ENCODE peak calls at places on chromosomes 7 and 10, in seven cellular contexts. T, Y, K, M, C, E and N are unnamed samples.

GRCh38 chr7:50530771-50531170 is 34.4 kb downstream of the DDC start:
- DNase-seq in C (no peak), T (no peak), E (no peak), Y (no peak), K (no peak), M (no peak), N (no peak)

GRCh38 chr10:127935115-127935561 is 28.2 kb downstream of the PTPRE start:
- DNase-seq in Y (no peak), M (no peak), K (no peak), C (peak), E (no peak), T (no peak), N (no peak)

GRCh38 chr7:137354361-137354760 is 10.8 kb upstream of the PTN start:
- DNase-seq in Y (no peak), T (peak), C (peak), M (no peak), K (peak), E (no peak), N (peak)

GRCh38 chr7:102317231-102318059 is 30.8 kb downstream of the SH2B2 start:
- DNase-seq in C (no peak), E (no peak), T (no peak), Y (no peak), K (no peak), M (no peak), N (no peak)

GRCh38 chr7:1950066-1950622 is 280.1 kb downstream of the ELFN1 start:
- DNase-seq in C (no peak), E (no peak), M (no peak), Y (no peak), K (no peak), T (no peak), N (no peak)

GRCh38 chr10:86878973-86879781 is 78.2 kb downstream of the MMRN2 start:
- DNase-seq in M (no peak), T (no peak), K (no peak), E (no peak), Y (no peak), C (no peak), N (no peak)

GRCh38 chr7:2715341-2716231 is 27.6 kb downstream of the AMZ1 start:
- DNase-seq in E (peak), C (no peak), Y (no peak), K (no peak), M (no peak), T (no peak), N (no peak)

GRCh38 chr10:13659887-13660544 is 73.3 kb downstream of the PRPF18 start:
- DNase-seq in Y (peak), E (peak), M (no peak), T (peak), K (peak), C (peak), N (peak)

GRCh38 chr10:29657719-29658274 is 23.0 kb upstream of the SVIL start:
- DNase-seq in C (no peak), E (no peak), T (no peak), K (no peak), M (no peak), Y (no peak), N (no peak)

GRCh38 chr7:78510580-78511188 is 712.1 kb downstream of the PHTF2 start:
- DNase-seq in Y (no peak), E (no peak), C (peak), K (peak), M (no peak), T (peak), N (peak)

GRCh38 chr7:2968176-2968575 is 75.5 kb downstream of the CARD11 start:
- DNase-seq in Y (no peak), E (no peak), K (no peak), C (no peak), T (no peak), M (peak), N (no peak)

GRCh38 chr7:2165610-2166594 is 66.8 kb downstream of the MAD1L1 start:
- DNase-seq in K (no peak), E (no peak), M (no peak), T (no peak), Y (no peak), C (no peak), N (no peak)

GRCh38 chr7:1134951-1135350 is 25.0 kb downstream of the ZFAND2A start:
- DNase-seq in C (no peak), M (no peak), E (no peak), K (no peak), Y (no peak), T (no peak), N (no peak)

GRCh38 chr10:116668446-116668845 is 47.7 kb downstream of the PNLIPRP2 start:
- DNase-seq in C (no peak), Y (no peak), E (no peak), M (no peak), K (no peak), T (no peak), N (no peak)

GRCh38 chr7:35185908-35186731 is 67.8 kb downstream of the TBX20 start:
- DNase-seq in Y (peak), K (peak), T (peak), E (no peak), C (peak), M (no peak), N (peak)

GRCh38 chr10:91511549-91512330 is 101.6 kb downstream of the HECTD2 start:
- DNase-seq in K (no peak), M (no peak), C (no peak), E (no peak), Y (no peak), T (peak), N (peak)

GRCh38 chr10:114458955-114459354 is 54.7 kb upstream of the AFAP1L2 start:
- DNase-seq in M (no peak), T (peak), E (no peak), Y (no peak), K (peak), C (no peak), N (no peak)

GRCh38 chr7:28228386-28228785 is 47.8 kb upstream of the JAZF1 start:
- DNase-seq in E (no peak), K (peak), T (peak), M (no peak), Y (no peak), C (no peak), N (no peak)

GRCh38 chr10:1050555-1050954 is 1.6 kb upstream of the IDI1 start:
- DNase-seq in E (peak), T (no peak), K (peak), Y (no peak), M (peak), C (no peak), N (no peak)

GRCh38 chr7:71752171-71752935 is 620.4 kb downstream of the GALNT17 start:
- DNase-seq in T (peak), C (peak), K (peak), M (no peak), Y (peak), E (no peak), N (no peak)

GRCh38 chr10:102134416-102134815 is 1.6 kb downstream of the PPRC1 start:
- DNase-seq in E (no peak), M (no peak), C (no peak), Y (no peak), T (no peak), K (no peak), N (no peak)

GRCh38 chr10:102131286-102132170 is 1.3 kb upstream of the PPRC1 start:
- DNase-seq in C (no peak), Y (no peak), K (no peak), M (peak), E (no peak), T (peak), N (peak)

GRCh38 chr10:102132563-102133372 is at the start of gene PPRC1:
- DNase-seq in Y (peak), E (peak), T (peak), K (peak), M (peak), C (peak), N (peak)

GRCh38 chr10:102133373-102134195 is 744 bp downstream of the PPRC1 start:
- DNase-seq in C (peak), M (peak), T (peak), E (no peak), K (peak), Y (peak), N (peak)

DNA sequence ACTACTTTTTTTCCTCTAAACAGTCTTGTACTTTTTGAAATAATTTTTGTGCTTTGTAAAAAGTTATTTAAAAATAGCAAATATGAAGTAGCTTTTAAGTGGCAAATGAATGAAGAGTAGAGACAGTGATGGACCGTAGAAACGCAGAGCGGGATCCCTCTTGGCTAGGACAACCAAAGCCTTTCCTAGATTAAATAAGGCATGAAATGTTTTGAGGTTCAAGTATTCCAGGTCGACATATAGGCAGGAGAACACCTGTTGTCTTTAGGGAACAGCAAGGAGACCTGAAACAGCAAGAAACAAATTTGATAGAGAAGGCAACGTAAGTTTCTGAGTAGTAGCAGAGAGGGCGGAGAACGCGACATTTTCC is 662 bp upstream of the PPRC1 start:
- DNase-seq in K (no peak), C (no peak), M (no peak), E (no peak), Y (no peak), T (no peak), N (no peak)
- H3K4me3 ChIP-seq in K (peak), C (peak), M (peak), E (peak), Y (peak), T (no peak), N (peak)

GRCh38 chr10:126088144-126088543 is 191.8 kb downstream of the FANK1 start:
- DNase-seq in Y (no peak), M (no peak), T (peak), C (no peak), K (no peak), E (no peak), N (peak)

GRCh38 chr10:126082067-126082466 is 185.7 kb downstream of the FANK1 start:
- DNase-seq in E (no peak), C (no peak), T (no peak), K (no peak), M (no peak), Y (no peak), N (no peak)

GRCh38 chr10:126087274-126087673 is 190.9 kb downstream of the FANK1 start:
- DNase-seq in E (no peak), T (no peak), K (no peak), M (no peak), C (no peak), Y (no peak), N (no peak)

GRCh38 chr10:126080879-126081331 is 184.5 kb downstream of the FANK1 start:
- DNase-seq in Y (no peak), K (no peak), E (no peak), M (no peak), T (peak), C (no peak), N (no peak)

DNA sequence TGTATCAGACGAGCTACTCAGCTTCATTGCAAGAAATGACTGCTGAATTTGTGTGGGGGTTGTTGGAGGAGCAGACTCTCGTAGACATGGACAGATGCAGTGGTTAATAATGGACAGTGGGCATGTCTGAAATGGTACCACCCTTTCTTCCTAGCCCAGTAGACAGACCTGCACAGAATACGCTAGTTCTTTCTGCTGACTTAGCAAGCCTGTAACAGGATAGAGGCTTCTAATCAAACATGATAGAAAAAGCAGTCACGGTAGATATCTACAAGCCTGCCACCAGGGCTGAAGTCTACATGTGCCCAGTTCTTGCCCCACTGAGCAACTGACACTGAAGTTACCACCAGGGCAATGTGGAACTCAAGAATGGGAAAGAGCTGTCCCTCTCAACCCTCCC is 188.0 kb downstream of the FANK1 start:
- DNase-seq in C (no peak), T (no peak), E (no peak), M (no peak), K (no peak), Y (no peak), N (no peak)
- H3K4me3 ChIP-seq in C (no peak), T (no peak), E (no peak), M (no peak), K (no peak), Y (no peak), N (no peak)

DNA sequence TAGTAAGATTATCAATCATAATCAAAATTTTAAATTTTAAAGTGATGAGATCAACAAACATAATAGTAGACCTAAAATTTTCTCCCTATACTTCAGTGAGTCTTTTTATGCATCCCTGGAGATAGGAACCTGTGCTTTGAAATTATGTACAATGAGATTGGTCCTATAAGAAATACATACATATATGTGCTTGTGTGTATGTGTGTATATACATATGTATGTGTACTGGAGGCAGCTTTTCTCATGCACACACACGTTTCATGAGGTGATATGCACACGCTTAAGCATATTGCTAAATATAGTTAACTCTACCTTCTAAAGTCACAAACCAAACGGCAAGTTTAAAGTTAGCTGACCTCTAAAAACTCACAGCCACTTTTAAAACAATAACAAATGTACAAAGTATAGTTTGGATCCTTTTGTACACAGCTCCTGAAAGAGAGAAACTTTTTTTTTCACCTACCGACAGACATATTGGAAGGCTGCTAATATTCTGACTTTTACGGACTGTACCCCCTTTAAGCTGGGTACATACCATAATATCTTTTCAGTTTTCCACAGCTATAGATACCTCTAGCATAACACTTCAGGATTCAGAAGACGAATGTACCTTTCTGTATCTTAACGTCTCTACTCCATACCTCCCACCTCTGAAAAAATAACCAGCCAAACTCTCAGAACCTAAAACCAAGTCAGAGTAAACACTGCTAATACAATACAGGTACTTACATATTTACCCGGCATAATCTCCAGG is 3.3 kb downstream of the ITGB1 start:
- DNase-seq in C (no peak), E (no peak), T (peak), K (no peak), M (no peak), Y (no peak), N (no peak)
- H3K4me3 ChIP-seq in C (no peak), E (peak), T (peak), K (no peak), M (peak), Y (peak), N (peak)

DNA sequence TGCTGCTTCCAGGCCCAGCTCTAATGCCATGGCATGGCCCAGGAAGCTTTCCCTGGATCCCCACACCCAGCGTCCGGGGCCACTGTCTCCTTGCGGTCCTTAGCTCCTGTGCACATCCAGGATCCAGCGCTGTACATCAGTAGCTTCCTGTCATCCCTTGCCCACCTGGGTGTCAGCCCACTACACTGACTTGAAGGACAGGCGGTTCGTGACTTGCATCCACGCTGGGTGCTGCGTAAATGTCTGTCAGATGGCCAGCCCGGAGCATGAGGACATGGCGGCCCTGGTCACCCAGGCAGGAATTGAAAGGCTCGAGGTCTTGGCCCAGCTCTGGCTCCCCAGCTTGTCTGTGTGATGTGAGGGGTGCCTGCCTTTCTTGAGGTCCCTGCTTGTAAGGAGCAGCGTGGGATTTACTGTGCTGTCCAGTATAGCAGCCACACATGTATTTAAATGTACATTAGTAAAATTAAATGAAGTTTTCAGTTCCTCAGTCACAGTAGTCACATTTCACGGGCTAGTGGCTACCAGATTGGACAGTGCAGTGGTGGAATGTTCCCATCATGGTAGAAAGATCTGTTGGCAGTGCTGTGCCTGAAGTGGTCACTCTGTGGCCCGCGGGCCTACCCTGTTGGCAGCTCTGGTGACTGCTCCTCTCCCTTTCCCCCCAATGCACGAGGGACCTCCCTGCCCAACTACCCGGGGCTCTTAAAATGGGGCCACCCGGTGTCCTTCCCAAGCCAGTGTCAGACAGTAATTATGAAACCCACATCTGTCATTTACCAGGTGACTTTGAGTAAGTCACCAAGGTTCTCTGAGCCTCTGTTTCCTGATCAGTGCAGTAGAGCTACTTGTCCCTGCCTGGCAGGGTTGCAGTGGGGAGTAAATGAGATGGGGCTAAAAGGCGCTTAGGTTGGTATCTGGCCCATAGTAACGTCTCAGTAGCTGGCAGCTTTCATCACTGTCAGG is 97.8 kb upstream of the PPIF start:
- DNase-seq in E (no peak), T (no peak), C (no peak), K (no peak), M (no peak), Y (no peak), N (no peak)
- H3K4me3 ChIP-seq in E (peak), T (no peak), C (no peak), K (no peak), M (no peak), Y (no peak), N (no peak)

GRCh38 chr10:118116555-118117311 is 70.0 kb upstream of the RAB11FIP2 start:
- DNase-seq in K (no peak), E (no peak), Y (no peak), C (no peak), T (no peak), M (no peak), N (no peak)
- H3K4me3 ChIP-seq in K (no peak), E (no peak), Y (no peak), C (no peak), T (no peak), M (no peak), N (no peak)

GRCh38 chr10:112792487-112793196 is 157.4 kb upstream of the TCF7L2 start:
- DNase-seq in T (peak), E (no peak), M (no peak), K (no peak), C (peak), Y (no peak), N (peak)
- H3K4me3 ChIP-seq in T (no peak), E (no peak), M (no peak), K (no peak), C (no peak), Y (peak), N (peak)

GRCh38 chr7:95246935-95247370 is 77.4 kb downstream of the PON1 start:
- DNase-seq in K (peak), Y (peak), T (peak), M (peak), C (peak), E (peak), N (peak)
- H3K4me3 ChIP-seq in K (no peak), Y (peak), T (no peak), M (no peak), C (peak), E (no peak), N (peak)

GRCh38 chr7:26105206-26105605 is 46.8 kb upstream of the NFE2L3 start:
- DNase-seq in T (no peak), K (no peak), E (no peak), C (no peak), M (no peak), Y (no peak), N (no peak)

GRCh38 chr7:26103541-26104070 is 48.4 kb upstream of the NFE2L3 start:
- DNase-seq in T (no peak), E (no peak), K (no peak), Y (no peak), C (no peak), M (peak), N (no peak)

GRCh38 chr7:26101471-26102151 is 50.4 kb upstream of the NFE2L3 start:
- DNase-seq in K (no peak), E (peak), Y (no peak), T (no peak), M (peak), C (no peak), N (no peak)

GRCh38 chr7:26100940-26101339 is 51.1 kb upstream of the NFE2L3 start:
- DNase-seq in C (no peak), T (no peak), K (no peak), E (no peak), Y (no peak), M (peak), N (no peak)

GRCh38 chr7:26102176-26102575 is 49.8 kb upstream of the NFE2L3 start:
- DNase-seq in C (no peak), K (no peak), E (no peak), Y (no peak), T (no peak), M (peak), N (no peak)
- H3K4me3 ChIP-seq in C (no peak), K (no peak), E (peak), Y (no peak), T (no peak), M (no peak), N (no peak)

GRCh38 chr7:101175664-101176063 is 4.4 kb downstream of the NAT16 start:
- DNase-seq in Y (no peak), E (no peak), C (no peak), K (no peak), T (no peak), M (no peak), N (no peak)

GRCh38 chr7:101174322-101174854 is 5.7 kb downstream of the NAT16 start:
- DNase-seq in C (no peak), E (no peak), K (no peak), Y (no peak), M (no peak), T (no peak), N (no peak)

GRCh38 chr7:101172854-101173751 is 7.0 kb downstream of the NAT16 start:
- DNase-seq in T (peak), E (no peak), C (no peak), M (peak), K (peak), Y (peak), N (peak)

GRCh38 chr7:101172005-101172853 is 6.9 kb upstream of the VGF start:
- DNase-seq in M (no peak), Y (no peak), K (no peak), E (no peak), C (no peak), T (no peak), N (peak)

DNA sequence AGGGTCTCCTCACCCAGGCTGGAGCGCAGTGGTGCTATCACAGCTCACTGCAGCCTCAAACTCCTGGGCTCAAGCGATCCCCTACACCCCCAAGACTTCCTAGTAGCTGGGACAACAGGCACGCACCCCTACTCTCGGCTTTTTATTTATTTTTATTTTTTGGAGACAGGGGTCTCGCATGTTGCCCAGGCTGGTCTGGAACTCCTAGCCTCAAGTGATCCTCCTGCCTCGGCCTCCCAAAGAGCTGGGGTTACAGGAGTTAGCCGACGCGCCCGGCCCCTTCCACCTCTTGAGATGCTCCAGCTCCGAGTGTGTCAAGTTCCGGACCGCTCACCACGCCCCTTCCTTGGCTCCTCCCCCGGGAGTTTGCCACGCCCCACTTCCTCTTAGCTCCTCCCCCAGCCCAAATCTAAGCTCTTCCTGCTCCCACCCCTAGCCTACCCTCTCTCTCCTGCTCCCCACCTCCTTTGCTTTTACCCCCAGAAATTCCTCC is 6.3 kb downstream of the NAT16 start:
- DNase-seq in K (no peak), T (peak), E (peak), C (no peak), M (peak), Y (no peak), N (peak)
- H3K4me3 ChIP-seq in K (no peak), T (no peak), E (no peak), C (no peak), M (peak), Y (peak), N (no peak)

GRCh38 chr7:20121404-20121803 is 95.8 kb downstream of the MACC1 start:
- DNase-seq in M (no peak), T (no peak), K (no peak), E (no peak), Y (no peak), C (no peak), N (no peak)
- H3K4me3 ChIP-seq in M (no peak), T (no peak), K (no peak), E (no peak), Y (no peak), C (no peak), N (no peak)